ENCODE peak calls at places on chromosomes 7 and 10, in nine cellular contexts. Y is brain microvascular endothelial cell, B is Calu3, N is AG10803, I is neural progenitor cell, O is pancreas, K is transverse colon, G is lower lobe of right lung, U is nephron progenitor cell. M is an unnamed sample.
A peak's percentile ranks its signal among the peaks of the same experiment; 100 is the strongest.

GRCh38 chr7:27130540-27131389 is at the start of gene HOXA4:
- DNase-seq in N (peak; percentile 89), U (peak; percentile 96), I (peak; percentile 79), O (peak; percentile 68), Y (no peak), G (peak; percentile 89), K (peak; percentile 94), B (no peak), M (peak; percentile 77)

GRCh38 chr7:107715531-107715930 is 28.4 kb upstream of the CBLL1 start:
- DNase-seq in I (no peak), Y (peak; percentile 69), K (no peak), U (no peak), G (no peak), N (no peak), O (no peak), B (no peak), M (peak; percentile 37)

GRCh38 chr7:66713687-66714086 is 26.8 kb upstream of the RABGEF1 start:
- DNase-seq in I (no peak), B (no peak), G (no peak), O (no peak), U (no peak), N (no peak), K (no peak), Y (no peak), M (no peak)

GRCh38 chr10:69800109-69800508 is 1.6 kb upstream of the COL13A1 start:
- DNase-seq in B (peak; percentile 79), Y (peak; percentile 66), O (no peak), U (peak; percentile 70), G (no peak), K (peak; percentile 51), I (peak; percentile 84), N (peak; percentile 56), M (peak; percentile 62)

GRCh38 chr10:112490543-112490942 is 43.5 kb downstream of the VTI1A start:
- DNase-seq in G (peak; percentile 70), I (no peak), O (no peak), K (no peak), U (no peak), Y (no peak), B (peak; percentile 4), N (peak; percentile 4), M (no peak)

GRCh38 chr7:107874605-107875446 is 16.2 kb upstream of the DLD start:
- DNase-seq in N (peak; percentile 68), Y (peak; percentile 70), G (no peak), I (peak; percentile 57), U (peak; percentile 38), O (no peak), B (peak; percentile 19), K (peak; percentile 53), M (peak; percentile 67)

GRCh38 chr7:42337225-42337905 is 100.4 kb upstream of the GLI3 start:
- DNase-seq in B (no peak), O (no peak), U (no peak), K (no peak), I (no peak), N (no peak), G (no peak), Y (no peak), M (no peak)

GRCh38 chr10:71520042-71520441 is 123.3 kb downstream of the CDH23 start:
- DNase-seq in Y (peak; percentile 40), N (peak; percentile 6), O (no peak), U (no peak), B (no peak), I (no peak), G (no peak), K (no peak), M (no peak)

GRCh38 chr7:27160147-27160545 is 3.7 kb upstream of the HOXA7 start:
- DNase-seq in Y (no peak), K (peak; percentile 37), N (no peak), I (no peak), U (peak; percentile 34), B (no peak), O (peak; percentile 23), G (no peak), M (no peak)

GRCh38 chr10:29648114-29648982 is 13.6 kb upstream of the SVIL start:
- DNase-seq in B (no peak), N (peak; percentile 41), K (peak; percentile 47), G (no peak), U (no peak), I (no peak), Y (peak; percentile 62), O (no peak), M (no peak)

GRCh38 chr7:80481196-80481884 is 30.5 kb downstream of the GNAT3 start:
- DNase-seq in Y (peak; percentile 46), B (no peak), N (peak; percentile 9), O (no peak), I (no peak), U (no peak), K (no peak), G (no peak), M (peak; percentile 64)

GRCh38 chr10:101397140-101397539 is 43.2 kb downstream of the BTRC start:
- DNase-seq in Y (peak; percentile 89), G (no peak), K (no peak), U (no peak), N (peak; percentile 62), O (no peak), I (peak; percentile 77), B (no peak), M (peak; percentile 77)

GRCh38 chr10:95440756-95441546 is 120.2 kb downstream of the SORBS1 start:
- DNase-seq in I (no peak), N (no peak), G (no peak), Y (no peak), O (no peak), U (no peak), K (no peak), B (no peak), M (no peak)

GRCh38 chr7:100867040-100867795 is at the start of gene TRIP6:
- DNase-seq in K (peak; percentile 87), O (peak; percentile 93), U (peak; percentile 88), B (peak; percentile 82), Y (peak; percentile 83), G (peak; percentile 88), I (peak; percentile 91), N (peak; percentile 94), M (peak; percentile 84)
- TF ChIP-seq CTCF in K (no peak), O (no peak), U (no peak), B (no peak), Y (no peak), G (no peak), I (no peak), N (no peak), M (no peak)

DNA sequence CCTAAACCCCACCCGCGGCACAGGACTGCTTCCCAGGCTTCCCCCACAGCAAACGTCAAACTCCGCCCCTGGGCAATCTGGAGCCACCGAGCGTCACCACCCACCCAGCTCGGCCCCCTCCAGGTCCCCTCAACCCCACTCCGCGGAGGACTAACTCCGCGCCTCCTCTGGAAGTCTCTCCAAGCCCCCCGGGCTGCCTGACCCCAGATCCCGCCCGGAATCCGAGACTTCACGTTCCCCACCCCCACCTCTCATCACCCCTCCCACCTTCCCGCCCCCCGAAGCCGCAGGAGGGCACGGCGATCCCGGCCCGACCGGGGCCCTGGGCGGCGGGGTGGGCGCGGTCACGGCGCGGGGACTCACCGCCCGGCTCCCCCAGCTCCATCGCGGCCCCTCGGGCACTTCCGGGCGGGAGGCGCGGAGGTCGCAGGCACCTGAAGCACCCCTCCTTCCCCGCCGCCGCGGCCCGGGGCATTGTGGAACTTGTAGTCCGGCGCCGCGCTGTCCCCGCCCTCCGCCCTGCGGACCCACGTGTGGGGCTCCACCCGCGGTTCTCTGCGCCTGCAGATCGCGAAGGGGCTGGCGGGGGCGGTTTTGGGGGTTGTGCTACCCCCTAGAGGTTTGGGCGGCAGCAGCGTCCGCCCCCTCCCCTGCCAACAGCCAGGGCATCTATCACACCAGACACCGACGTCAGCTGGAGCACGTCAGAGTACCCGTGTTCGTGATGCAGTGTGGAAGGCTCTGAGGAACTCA is at the start of gene TMUB1:
- DNase-seq in G (peak; percentile 90), O (peak; percentile 85), K (peak; percentile 86), B (peak; percentile 78), Y (no peak), I (peak; percentile 84), N (peak; percentile 42), U (peak; percentile 80), M (no peak)
- TF ChIP-seq CTCF in G (no peak), O (no peak), K (no peak), B (no peak), Y (no peak), I (no peak), N (no peak), U (no peak), M (peak; percentile 28)

DNA sequence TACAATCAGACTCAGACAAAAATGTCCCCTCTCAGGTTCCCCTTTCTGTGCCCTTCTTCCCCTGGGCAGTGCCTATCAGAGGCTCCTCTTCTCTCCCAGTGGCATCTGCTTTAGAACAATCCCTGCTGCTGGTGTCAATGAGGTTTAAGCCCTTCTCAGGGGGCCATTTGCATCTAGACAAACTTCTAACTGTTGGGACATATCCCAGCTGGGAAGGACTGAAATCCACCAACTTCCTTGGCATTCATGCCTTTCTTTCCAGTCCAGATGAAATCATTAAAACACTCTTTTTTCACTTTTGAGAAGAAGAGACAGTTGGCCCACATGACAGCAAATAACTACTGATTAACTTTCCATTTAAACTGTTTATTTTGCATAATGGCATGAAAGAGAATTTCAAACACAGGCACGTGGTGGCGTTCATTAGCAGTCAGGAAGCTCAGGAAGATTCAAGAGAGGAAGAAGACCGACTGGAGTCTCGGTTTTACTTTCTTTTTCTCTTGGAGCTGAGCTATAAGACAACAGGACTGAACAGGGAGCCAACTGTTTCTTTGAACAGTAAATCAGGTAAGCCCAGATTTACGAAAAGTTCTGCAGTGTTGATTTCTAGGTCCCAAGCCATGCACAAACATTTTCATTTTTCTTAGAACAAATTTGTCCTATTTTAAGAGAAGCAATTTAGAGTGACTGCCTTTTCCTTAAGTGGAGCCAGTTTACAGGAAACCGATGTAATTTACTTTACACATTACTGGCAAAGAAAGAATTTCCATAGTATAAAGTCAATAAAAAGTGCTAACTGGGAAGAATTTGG is at the start of gene GIMAP2:
- DNase-seq in Y (no peak), O (no peak), G (no peak), I (no peak), K (no peak), U (no peak), N (peak; percentile 24), B (no peak), M (no peak)
- TF ChIP-seq CTCF in Y (no peak), O (no peak), G (no peak), I (no peak), K (no peak), U (no peak), N (no peak), B (no peak), M (no peak)

GRCh38 chr10:3574451-3574850 is 210.6 kb downstream of the KLF6 start:
- DNase-seq in U (no peak), O (no peak), G (no peak), I (no peak), B (no peak), Y (no peak), K (no peak), N (no peak), M (no peak)

GRCh38 chr10:3579845-3580244 is 205.2 kb downstream of the KLF6 start:
- DNase-seq in B (no peak), U (no peak), Y (no peak), O (no peak), I (no peak), N (no peak), K (no peak), G (no peak), M (no peak)

GRCh38 chr10:3580565-3580964 is 204.4 kb downstream of the KLF6 start:
- DNase-seq in Y (no peak), N (no peak), G (no peak), K (no peak), O (no peak), U (no peak), B (no peak), I (no peak), M (no peak)

GRCh38 chr10:3578159-3578558 is 206.8 kb downstream of the KLF6 start:
- DNase-seq in O (no peak), U (no peak), G (no peak), I (no peak), K (no peak), Y (no peak), B (no peak), N (no peak), M (no peak)

GRCh38 chr10:3578682-3579081 is 206.3 kb downstream of the KLF6 start:
- DNase-seq in G (no peak), Y (no peak), O (no peak), I (no peak), K (no peak), B (no peak), U (no peak), N (no peak), M (no peak)
- TF ChIP-seq CTCF in G (no peak), Y (no peak), O (no peak), I (no peak), K (no peak), B (no peak), U (no peak), N (no peak), M (no peak)

M was measured in HFFc6.